ENCODE peak calls at places on chromosome 5, in five cellular contexts. Y, S, B, G and K are unnamed samples.

GRCh38 chr5:30918171-30918570 is 275.3 kb upstream of the CDH6 start:
- DNase-seq in Y (no peak), S (no peak), B (no peak), G (no peak), K (peak; percentile 75)

GRCh38 chr5:173696216-173696615 is 79.8 kb upstream of the BOD1 start:
- DNase-seq in Y (no peak), S (no peak), B (no peak), G (no peak), K (no peak)

GRCh38 chr5:159104058-159104651 is 4.4 kb upstream of the EBF1 start:
- DNase-seq in Y (no peak), S (no peak), B (no peak), G (no peak), K (no peak)

GRCh38 chr5:142978252-142978651 is 208.1 kb downstream of the ARHGAP26 start:
- DNase-seq in Y (no peak), S (no peak), B (no peak), G (no peak), K (no peak)

GRCh38 chr5:134029156-134029555 is 24.4 kb upstream of the VDAC1 start:
- DNase-seq in Y (peak; percentile 80), S (no peak), B (no peak), G (no peak), K (no peak)

GRCh38 chr5:32030226-32030625 is 143.9 kb downstream of the GOLPH3 start:
- DNase-seq in Y (no peak), S (no peak), B (no peak), G (no peak), K (no peak)

GRCh38 chr5:1889321-1890065 is 6.8 kb upstream of the IRX4 start:
- DNase-seq in Y (no peak), S (no peak), B (no peak), G (no peak), K (no peak)

GRCh38 chr5:17240487-17240886 is 23.1 kb downstream of the BASP1 start:
- DNase-seq in Y (no peak), S (no peak), B (no peak), G (no peak), K (no peak)

GRCh38 chr5:98605010-98605425 is 168.4 kb upstream of the RGMB start:
- DNase-seq in Y (no peak), S (no peak), B (no peak), G (no peak), K (no peak)

GRCh38 chr5:66933066-66933465 is 263.5 kb downstream of the CD180 start:
- DNase-seq in Y (no peak), S (no peak), B (no peak), G (no peak), K (no peak)

GRCh38 chr5:15499528-15500325 is at the start of gene FBXL7:
- DNase-seq in Y (no peak), S (peak; percentile 29), B (peak; percentile 75), G (no peak), K (peak; percentile 55)

GRCh38 chr5:81694726-81695125 is 56.2 kb downstream of the SSBP2 start:
- DNase-seq in Y (no peak), S (no peak), B (no peak), G (no peak), K (no peak)

GRCh38 chr5:53031695-53032096 is 42.5 kb downstream of the ITGA2 start:
- DNase-seq in Y (peak; percentile 75), S (no peak), B (peak; percentile 95), G (no peak), K (no peak)

GRCh38 chr5:40981420-40981819 is 72.1 kb downstream of the C7 start:
- DNase-seq in Y (no peak), S (no peak), B (no peak), G (no peak), K (no peak)

GRCh38 chr5:10503997-10504761 is 59.7 kb upstream of the ANKRD33B start:
- DNase-seq in Y (peak; percentile 23), S (no peak), B (no peak), G (no peak), K (no peak)

GRCh38 chr5:14305045-14305444 is 161.9 kb downstream of the TRIO start:
- DNase-seq in Y (no peak), S (no peak), B (peak; percentile 25), G (no peak), K (no peak)